ENCODE peak calls at places on chromosomes 12 and 14, in six cellular contexts. Z is stimulated activated CD8-positive, alpha-beta memory T cell treated with anti-CD3 and anti-CD28 coated beads, Interleukin-4, amount 100 ng/mL, for 48 hours; Y is pons; T is renal cortical epithelial cell; X is B cell; L is KG1. G is an unnamed sample.

GRCh38 chr12:53051058-53051880 is 1.4 kb downstream of the TNS2 start:
- DNase-seq in Z (no peak), Y (peak), T (peak), X (no peak), L (no peak), G (no peak)

GRCh38 chr14:67491741-67492504 is 3.4 kb upstream of the TMEM229B start:
- DNase-seq in Z (no peak), Y (no peak), T (no peak), X (no peak), L (no peak), G (no peak)

GRCh38 chr12:42144174-42144423 is 575 bp downstream of the GXYLT1 start:
- DNase-seq in Z (no peak), Y (no peak), T (no peak), X (no peak), L (no peak), G (no peak)

GRCh38 chr14:80638620-80639215 is 302.8 kb downstream of the CEP128 start:
- DNase-seq in Z (no peak), Y (no peak), T (peak), X (no peak), L (no peak), G (no peak)

GRCh38 chr14:101824339-101824727 is 62.8 kb downstream of the PPP2R5C start:
- DNase-seq in Z (no peak), Y (no peak), T (peak), X (no peak), L (no peak), G (no peak)

GRCh38 chr12:64890873-64891468 is 66.5 kb downstream of the TBC1D30 start:
- DNase-seq in Z (no peak), Y (peak), T (peak), X (no peak), L (no peak), G (no peak)

GRCh38 chr14:37237735-37238200 is 40.0 kb downstream of the MIPOL1 start:
- DNase-seq in Z (no peak), Y (no peak), T (no peak), X (no peak), L (no peak), G (no peak)

GRCh38 chr12:14994610-14995009 is 21.8 kb downstream of the PDE6H start:
- DNase-seq in Z (no peak), Y (no peak), T (no peak), X (no peak), L (no peak), G (no peak)